ENCODE peak calls at places on chromosomes 16 and 17, in nine cellular contexts. One of them, this sample, is unnamed.
A peak's percentile ranks its signal among the peaks of the same experiment; 100 is the strongest.

GRCh38 chr16:23064642-23065041 is 84.6 kb downstream of the USP31 start:
- DNase-seq in effector memory CD4-positive, alpha-beta T cell: no peak
- DNase-seq in glutamatergic neuron: no peak
- DNase-seq in CD8-positive, alpha-beta T cell: no peak
- DNase-seq in naive thymus-derived CD4-positive, alpha-beta T cell: no peak
- DNase-seq in stimulated activated CD4-positive, alpha-beta T cell treated with anti-CD3 and anti-CD28 coated beads, Interleukin-15, amount 100 ng/mL, for 1 hour: no peak
- DNase-seq in IMR-90: no peak
- DNase-seq in tibial nerve: no peak
- DNase-seq in NCI-H2029: no peak
- DNase-seq in this sample: no peak

GRCh38 chr17:58084317-58084981 is 1.2 kb downstream of the DYNLL2 start:
- DNase-seq in naive thymus-derived CD4-positive, alpha-beta T cell: peak; percentile 69
- DNase-seq in glutamatergic neuron: no peak
- DNase-seq in effector memory CD4-positive, alpha-beta T cell: peak; percentile 28
- DNase-seq in tibial nerve: peak; percentile 17
- DNase-seq in IMR-90: no peak
- DNase-seq in stimulated activated CD4-positive, alpha-beta T cell treated with anti-CD3 and anti-CD28 coated beads, Interleukin-15, amount 100 ng/mL, for 1 hour: peak; percentile 18
- DNase-seq in CD8-positive, alpha-beta T cell: peak; percentile 54
- DNase-seq in NCI-H2029: peak; percentile 26
- DNase-seq in this sample: no peak

GRCh38 chr17:80497726-80498241 is 21.4 kb upstream of the NPTX1 start:
- DNase-seq in effector memory CD4-positive, alpha-beta T cell: no peak
- DNase-seq in NCI-H2029: no peak
- DNase-seq in CD8-positive, alpha-beta T cell: no peak
- DNase-seq in glutamatergic neuron: no peak
- DNase-seq in naive thymus-derived CD4-positive, alpha-beta T cell: no peak
- DNase-seq in tibial nerve: no peak
- DNase-seq in IMR-90: no peak
- DNase-seq in stimulated activated CD4-positive, alpha-beta T cell treated with anti-CD3 and anti-CD28 coated beads, Interleukin-15, amount 100 ng/mL, for 1 hour: no peak
- DNase-seq in this sample: no peak

GRCh38 chr16:88359008-88359407 is 23.8 kb upstream of the ZNF469 start:
- DNase-seq in glutamatergic neuron: peak; percentile 7
- DNase-seq in CD8-positive, alpha-beta T cell: no peak
- DNase-seq in tibial nerve: no peak
- DNase-seq in effector memory CD4-positive, alpha-beta T cell: no peak
- DNase-seq in NCI-H2029: no peak
- DNase-seq in naive thymus-derived CD4-positive, alpha-beta T cell: no peak
- DNase-seq in IMR-90: no peak
- DNase-seq in stimulated activated CD4-positive, alpha-beta T cell treated with anti-CD3 and anti-CD28 coated beads, Interleukin-15, amount 100 ng/mL, for 1 hour: no peak
- DNase-seq in this sample: no peak

GRCh38 chr16:28534542-28535373 is 4.0 kb downstream of the NUPR1 start:
- DNase-seq in NCI-H2029: no peak
- DNase-seq in tibial nerve: peak; percentile 92
- DNase-seq in glutamatergic neuron: no peak
- DNase-seq in naive thymus-derived CD4-positive, alpha-beta T cell: no peak
- DNase-seq in stimulated activated CD4-positive, alpha-beta T cell treated with anti-CD3 and anti-CD28 coated beads, Interleukin-15, amount 100 ng/mL, for 1 hour: no peak
- DNase-seq in CD8-positive, alpha-beta T cell: peak; percentile 16
- DNase-seq in effector memory CD4-positive, alpha-beta T cell: no peak
- DNase-seq in IMR-90: no peak
- DNase-seq in this sample: peak; percentile 87

GRCh38 chr17:70795620-70796019 is 626.3 kb downstream of the KCNJ2 start:
- DNase-seq in IMR-90: no peak
- DNase-seq in CD8-positive, alpha-beta T cell: no peak
- DNase-seq in naive thymus-derived CD4-positive, alpha-beta T cell: no peak
- DNase-seq in effector memory CD4-positive, alpha-beta T cell: no peak
- DNase-seq in stimulated activated CD4-positive, alpha-beta T cell treated with anti-CD3 and anti-CD28 coated beads, Interleukin-15, amount 100 ng/mL, for 1 hour: no peak
- DNase-seq in glutamatergic neuron: no peak
- DNase-seq in tibial nerve: no peak
- DNase-seq in NCI-H2029: no peak
- DNase-seq in this sample: no peak

GRCh38 chr17:8125947-8126305 is 2.0 kb upstream of the HES7 start:
- DNase-seq in naive thymus-derived CD4-positive, alpha-beta T cell: no peak
- DNase-seq in IMR-90: no peak
- DNase-seq in effector memory CD4-positive, alpha-beta T cell: no peak
- DNase-seq in glutamatergic neuron: peak; percentile 59
- DNase-seq in NCI-H2029: no peak
- DNase-seq in CD8-positive, alpha-beta T cell: peak; percentile 21
- DNase-seq in tibial nerve: peak; percentile 10
- DNase-seq in stimulated activated CD4-positive, alpha-beta T cell treated with anti-CD3 and anti-CD28 coated beads, Interleukin-15, amount 100 ng/mL, for 1 hour: no peak
- DNase-seq in this sample: no peak

GRCh38 chr16:49890876-49891275 is 35.0 kb upstream of the ZNF423 start:
- DNase-seq in IMR-90: no peak
- DNase-seq in tibial nerve: no peak
- DNase-seq in NCI-H2029: no peak
- DNase-seq in glutamatergic neuron: no peak
- DNase-seq in CD8-positive, alpha-beta T cell: no peak
- DNase-seq in stimulated activated CD4-positive, alpha-beta T cell treated with anti-CD3 and anti-CD28 coated beads, Interleukin-15, amount 100 ng/mL, for 1 hour: no peak
- DNase-seq in naive thymus-derived CD4-positive, alpha-beta T cell: no peak
- DNase-seq in effector memory CD4-positive, alpha-beta T cell: no peak
- DNase-seq in this sample: no peak

GRCh38 chr16:65991149-65991701 is 375.3 kb upstream of the CDH5 start:
- DNase-seq in NCI-H2029: no peak
- DNase-seq in glutamatergic neuron: no peak
- DNase-seq in stimulated activated CD4-positive, alpha-beta T cell treated with anti-CD3 and anti-CD28 coated beads, Interleukin-15, amount 100 ng/mL, for 1 hour: no peak
- DNase-seq in tibial nerve: no peak
- DNase-seq in naive thymus-derived CD4-positive, alpha-beta T cell: no peak
- DNase-seq in effector memory CD4-positive, alpha-beta T cell: no peak
- DNase-seq in IMR-90: no peak
- DNase-seq in CD8-positive, alpha-beta T cell: no peak
- DNase-seq in this sample: no peak

This sample was measured in right atrium auricular region.